ENCODE peak calls at places on chromosome 21, in five cellular contexts. One of them, this sample, is unnamed.

GRCh38 chr21:44444286-44444931 is 10.9 kb upstream of the LRRC3 start:
- DNase-seq in mesenchymal stem cell: no peak
- DNase-seq in HCT116: peak
- DNase-seq in PC-3: no peak
- DNase-seq in mammary epithelial cell: no peak
- DNase-seq in this sample: no peak

GRCh38 chr21:38804617-38805281 is 980 bp upstream of the ETS2 start:
- DNase-seq in mesenchymal stem cell: peak
- DNase-seq in HCT116: peak
- DNase-seq in PC-3: peak
- DNase-seq in mammary epithelial cell: no peak
- DNase-seq in this sample: peak

GRCh38 chr21:40386301-40386911 is 460.6 kb downstream of the DSCAM start:
- DNase-seq in mesenchymal stem cell: no peak
- DNase-seq in HCT116: no peak
- DNase-seq in PC-3: peak
- DNase-seq in mammary epithelial cell: peak
- DNase-seq in this sample: peak

GRCh38 chr21:40667964-40668363 is 179.0 kb downstream of the DSCAM start:
- DNase-seq in mesenchymal stem cell: no peak
- DNase-seq in HCT116: no peak
- DNase-seq in PC-3: no peak
- DNase-seq in mammary epithelial cell: peak
- DNase-seq in this sample: no peak

GRCh38 chr21:29145837-29146453 is 15.5 kb downstream of the MAP3K7CL start:
- DNase-seq in mesenchymal stem cell: peak
- DNase-seq in HCT116: no peak
- DNase-seq in PC-3: no peak
- DNase-seq in mammary epithelial cell: peak
- DNase-seq in this sample: peak

GRCh38 chr21:34882719-34883131 is 166.4 kb downstream of the RUNX1 start:
- DNase-seq in mesenchymal stem cell: no peak
- DNase-seq in HCT116: no peak
- DNase-seq in PC-3: no peak
- DNase-seq in mammary epithelial cell: no peak
- DNase-seq in this sample: no peak

GRCh38 chr21:26096494-26096893 is 74.1 kb downstream of the APP start:
- DNase-seq in mesenchymal stem cell: no peak
- DNase-seq in HCT116: no peak
- DNase-seq in PC-3: no peak
- DNase-seq in mammary epithelial cell: no peak
- DNase-seq in this sample: no peak

GRCh38 chr21:17466166-17466565 is 46.7 kb upstream of the CXADR start:
- DNase-seq in mesenchymal stem cell: peak
- DNase-seq in HCT116: no peak
- DNase-seq in PC-3: peak
- DNase-seq in mammary epithelial cell: peak
- DNase-seq in this sample: no peak

GRCh38 chr21:17818158-17819113 is 720 bp downstream of the C21orf91 start:
- DNase-seq in mesenchymal stem cell: peak
- DNase-seq in HCT116: no peak
- DNase-seq in PC-3: peak
- DNase-seq in mammary epithelial cell: peak
- DNase-seq in this sample: peak

GRCh38 chr21:32514275-32515055 is 70.9 kb downstream of the TCP10L start:
- DNase-seq in mesenchymal stem cell: no peak
- DNase-seq in HCT116: no peak
- DNase-seq in PC-3: no peak
- DNase-seq in mammary epithelial cell: no peak
- DNase-seq in this sample: no peak
- H3K9ac ChIP-seq in mesenchymal stem cell: no peak
- H3K9ac ChIP-seq in HCT116: no peak
- H3K9ac ChIP-seq in PC-3: peak
- H3K9ac ChIP-seq in mammary epithelial cell: no peak
- H3K9ac ChIP-seq in this sample: no peak

GRCh38 chr21:42523211-42523610 is 9.6 kb downstream of the SLC37A1 start:
- DNase-seq in mesenchymal stem cell: no peak
- DNase-seq in HCT116: no peak
- DNase-seq in PC-3: no peak
- DNase-seq in mammary epithelial cell: no peak
- DNase-seq in this sample: no peak
- H3K4me2 ChIP-seq in mesenchymal stem cell: no peak
- H3K4me2 ChIP-seq in HCT116: no peak
- H3K4me2 ChIP-seq in PC-3: no peak
- H3K4me2 ChIP-seq in mammary epithelial cell: no peak
- H3K4me2 ChIP-seq in this sample: no peak

GRCh38 chr21:45450741-45451740 is 46.1 kb downstream of the COL18A1 start:
- DNase-seq in mesenchymal stem cell: no peak
- DNase-seq in HCT116: no peak
- DNase-seq in PC-3: no peak
- DNase-seq in mammary epithelial cell: no peak
- DNase-seq in this sample: no peak

GRCh38 chr21:45449658-45450502 is 44.9 kb downstream of the COL18A1 start:
- DNase-seq in mesenchymal stem cell: no peak
- DNase-seq in HCT116: no peak
- DNase-seq in PC-3: no peak
- DNase-seq in mammary epithelial cell: peak
- DNase-seq in this sample: no peak

GRCh38 chr21:45448283-45448809 is 43.4 kb downstream of the COL18A1 start:
- DNase-seq in mesenchymal stem cell: no peak
- DNase-seq in HCT116: no peak
- DNase-seq in PC-3: no peak
- DNase-seq in mammary epithelial cell: no peak
- DNase-seq in this sample: no peak

GRCh38 chr21:45447821-45448220 is 42.9 kb downstream of the COL18A1 start:
- DNase-seq in mesenchymal stem cell: no peak
- DNase-seq in HCT116: no peak
- DNase-seq in PC-3: peak
- DNase-seq in mammary epithelial cell: peak
- DNase-seq in this sample: no peak

GRCh38 chr21:45448810-45449657 is 44.1 kb downstream of the COL18A1 start:
- DNase-seq in mesenchymal stem cell: no peak
- DNase-seq in HCT116: no peak
- DNase-seq in PC-3: no peak
- DNase-seq in mammary epithelial cell: no peak
- DNase-seq in this sample: no peak
- H3K9ac ChIP-seq in mesenchymal stem cell: no peak
- H3K9ac ChIP-seq in HCT116: no peak
- H3K9ac ChIP-seq in PC-3: no peak
- H3K9ac ChIP-seq in mammary epithelial cell: no peak
- H3K9ac ChIP-seq in this sample: no peak

DNA sequence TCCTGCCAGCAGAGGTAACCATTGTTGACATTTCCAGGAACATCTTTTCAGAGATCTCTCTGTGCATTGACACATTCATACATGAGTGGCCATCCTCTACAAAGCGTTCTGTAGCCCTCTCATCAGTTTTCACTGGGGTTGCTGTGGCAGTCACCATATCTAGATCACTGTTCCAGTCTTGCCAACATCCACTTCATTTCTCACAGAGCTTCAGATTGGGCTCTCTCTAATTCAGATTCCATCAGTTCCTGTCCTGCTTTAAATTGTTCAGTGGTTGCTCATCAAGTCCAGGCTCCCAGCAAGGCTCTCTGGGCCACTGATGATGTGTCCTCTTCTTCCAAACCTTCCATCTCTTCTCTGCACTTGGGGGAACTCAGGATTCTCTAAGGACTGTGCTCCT is 173.7 kb downstream of the KCNJ6 start:
- DNase-seq in mesenchymal stem cell: peak
- DNase-seq in HCT116: no peak
- DNase-seq in PC-3: no peak
- DNase-seq in mammary epithelial cell: peak
- DNase-seq in this sample: no peak
- H3K4me2 ChIP-seq in mesenchymal stem cell: no peak
- H3K4me2 ChIP-seq in HCT116: no peak
- H3K4me2 ChIP-seq in PC-3: no peak
- H3K4me2 ChIP-seq in mammary epithelial cell: no peak
- H3K4me2 ChIP-seq in this sample: no peak

GRCh38 chr21:16308269-16308668 is 578.5 kb downstream of the USP25 start:
- DNase-seq in mesenchymal stem cell: peak
- DNase-seq in HCT116: no peak
- DNase-seq in PC-3: no peak
- DNase-seq in mammary epithelial cell: peak
- DNase-seq in this sample: no peak

GRCh38 chr21:16305686-16306085 is 575.9 kb downstream of the USP25 start:
- DNase-seq in mesenchymal stem cell: no peak
- DNase-seq in HCT116: no peak
- DNase-seq in PC-3: no peak
- DNase-seq in mammary epithelial cell: peak
- DNase-seq in this sample: no peak

GRCh38 chr21:16309250-16309971 is 579.6 kb downstream of the USP25 start:
- DNase-seq in mesenchymal stem cell: no peak
- DNase-seq in HCT116: no peak
- DNase-seq in PC-3: no peak
- DNase-seq in mammary epithelial cell: peak
- DNase-seq in this sample: peak

GRCh38 chr21:16304700-16305099 is 574.9 kb downstream of the USP25 start:
- DNase-seq in mesenchymal stem cell: no peak
- DNase-seq in HCT116: no peak
- DNase-seq in PC-3: no peak
- DNase-seq in mammary epithelial cell: no peak
- DNase-seq in this sample: no peak

DNA sequence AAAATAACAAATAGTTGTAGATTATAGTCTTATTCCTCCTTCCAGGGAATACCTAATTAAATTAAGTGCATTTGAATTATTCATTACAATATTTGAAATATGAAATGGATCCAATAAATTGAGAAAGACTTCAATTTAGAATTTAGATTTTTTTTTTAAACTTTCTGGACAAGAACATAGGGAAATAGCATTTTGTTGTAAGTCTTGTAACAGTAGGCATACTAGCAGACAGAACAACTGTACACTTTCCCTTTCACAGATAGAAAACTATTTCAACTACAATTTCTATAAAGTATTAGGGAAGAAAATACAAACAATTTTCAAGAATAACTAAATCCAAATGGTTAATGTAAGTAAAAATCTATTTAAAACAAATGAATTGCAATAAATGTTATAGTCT is 577.5 kb downstream of the USP25 start:
- DNase-seq in mesenchymal stem cell: no peak
- DNase-seq in HCT116: no peak
- DNase-seq in PC-3: no peak
- DNase-seq in mammary epithelial cell: no peak
- DNase-seq in this sample: no peak
- H3K9ac ChIP-seq in mesenchymal stem cell: peak
- H3K9ac ChIP-seq in HCT116: no peak
- H3K9ac ChIP-seq in PC-3: no peak
- H3K9ac ChIP-seq in mammary epithelial cell: no peak
- H3K9ac ChIP-seq in this sample: no peak

This sample was measured in DND-41.